ENCODE peak calls at places on chromosomes 7 and 10, in six cellular contexts. D is AG09319, U is MM.1S, A is HFF-Myc, S is activated B cell treated with CpG ODN at 0.5 μM for 24 hours, F is IMR-90. O is an unnamed sample.

GRCh38 chr7:93414574-93414973 is 159.9 kb downstream of the CALCR start:
- DNase-seq in U (peak; percentile 32), F (no peak), A (no peak), D (no peak), S (no peak), O (no peak)

GRCh38 chr10:129341131-129341530 is 125.9 kb upstream of the MGMT start:
- DNase-seq in F (no peak), D (no peak), U (no peak), S (no peak), A (no peak), O (no peak)

GRCh38 chr10:58892039-58892665 is 284.3 kb upstream of the PHYHIPL start:
- DNase-seq in S (no peak), U (no peak), D (no peak), A (no peak), F (no peak), O (peak; percentile 28)

GRCh38 chr7:44291066-44291732 is 34.2 kb downstream of the CAMK2B start:
- DNase-seq in D (no peak), A (no peak), F (peak; percentile 94), S (peak; percentile 6), U (no peak), O (no peak)

GRCh38 chr10:128092454-128092853 is 33.8 kb downstream of the MKI67 start:
- DNase-seq in S (no peak), D (no peak), F (peak; percentile 30), U (no peak), A (no peak), O (no peak)

GRCh38 chr10:115830260-115830970 is 442.6 kb downstream of the GFRA1 start:
- DNase-seq in A (no peak), S (no peak), D (no peak), F (peak; percentile 88), U (peak; percentile 32), O (peak; percentile 44)

GRCh38 chr10:90587081-90587491 is 270.8 kb downstream of the HTR7 start:
- DNase-seq in A (peak; percentile 16), U (no peak), S (no peak), F (peak; percentile 68), D (no peak), O (peak; percentile 81)

GRCh38 chr10:110501142-110501937 is 3.6 kb downstream of the DUSP5 start:
- DNase-seq in A (peak; percentile 89), U (peak; percentile 77), S (no peak), D (peak; percentile 71), F (peak; percentile 95), O (peak; percentile 94)

GRCh38 chr10:32005050-32005449 is 51.2 kb downstream of the KIF5B start:
- DNase-seq in U (peak; percentile 59), A (peak; percentile 31), F (peak; percentile 53), S (no peak), D (no peak), O (peak; percentile 39)

GRCh38 chr7:77702451-77703219 is 6.4 kb downstream of the RSBN1L start:
- DNase-seq in S (no peak), F (no peak), A (no peak), D (no peak), U (no peak), O (no peak)

GRCh38 chr7:22688034-22688433 is 39.0 kb upstream of the IL6 start:
- DNase-seq in A (no peak), U (no peak), F (no peak), S (no peak), D (no peak), O (no peak)

GRCh38 chr10:1932617-1933016 is 195.3 kb upstream of the ADARB2 start:
- DNase-seq in S (no peak), D (no peak), F (no peak), U (no peak), A (no peak), O (no peak)

GRCh38 chr10:6163364-6164270 is 39.1 kb upstream of the PFKFB3 start:
- DNase-seq in S (peak; percentile 90), U (peak; percentile 94), D (no peak), F (peak; percentile 84), A (peak; percentile 52), O (peak; percentile 93)

GRCh38 chr10:115355162-115355760 is 262.1 kb downstream of the ATRNL1 start:
- DNase-seq in D (peak; percentile 5), F (peak; percentile 63), U (peak; percentile 74), A (peak; percentile 29), S (no peak), O (peak; percentile 36)

GRCh38 chr10:47058961-47059391 is 147.7 kb downstream of the PTPN20 start:
- DNase-seq in A (peak; percentile 6), D (no peak), U (no peak), S (no peak), F (peak; percentile 46), O (peak; percentile 75)

GRCh38 chr7:47227762-47228177 is 354.1 kb downstream of the TNS3 start:
- DNase-seq in F (peak; percentile 79), U (no peak), D (no peak), A (peak; percentile 56), S (peak; percentile 24), O (peak; percentile 44)

GRCh38 chr7:45985902-45986301 is 64.8 kb upstream of the IGFBP3 start:
- DNase-seq in U (no peak), S (no peak), D (no peak), F (peak; percentile 80), A (peak; percentile 31), O (peak; percentile 72)

GRCh38 chr7:7920481-7920880 is 48.1 kb upstream of the GLCCI1 start:
- DNase-seq in A (no peak), S (no peak), U (peak; percentile 97), F (no peak), D (no peak), O (no peak)

GRCh38 chr7:32892521-32893224 is 1.1 kb upstream of the KBTBD2 start:
- DNase-seq in U (peak; percentile 55), D (no peak), S (peak; percentile 45), F (peak; percentile 67), A (no peak), O (peak; percentile 57)

GRCh38 chr10:88095291-88095721 is 231.9 kb downstream of the PTEN start:
- DNase-seq in S (no peak), D (no peak), F (peak; percentile 89), U (no peak), A (no peak), O (peak; percentile 80)

GRCh38 chr7:1368682-1369571 is 90.3 kb downstream of the MICALL2 start:
- DNase-seq in F (no peak), A (no peak), S (no peak), D (no peak), U (no peak), O (peak; percentile 21)

GRCh38 chr10:9301148-9301547 is 1246.7 kb downstream of the GATA3 start:
- DNase-seq in U (no peak), F (no peak), D (no peak), S (no peak), A (no peak), O (peak; percentile 48)

GRCh38 chr10:7826971-7827370 is 8.7 kb downstream of the TAF3 start:
- DNase-seq in S (no peak), F (peak; percentile 74), U (no peak), D (no peak), A (peak; percentile 9), O (no peak)

GRCh38 chr10:101561068-101561915 is 26.8 kb downstream of the POLL start:
- DNase-seq in D (no peak), A (no peak), F (no peak), S (no peak), U (no peak), O (no peak)

DNA sequence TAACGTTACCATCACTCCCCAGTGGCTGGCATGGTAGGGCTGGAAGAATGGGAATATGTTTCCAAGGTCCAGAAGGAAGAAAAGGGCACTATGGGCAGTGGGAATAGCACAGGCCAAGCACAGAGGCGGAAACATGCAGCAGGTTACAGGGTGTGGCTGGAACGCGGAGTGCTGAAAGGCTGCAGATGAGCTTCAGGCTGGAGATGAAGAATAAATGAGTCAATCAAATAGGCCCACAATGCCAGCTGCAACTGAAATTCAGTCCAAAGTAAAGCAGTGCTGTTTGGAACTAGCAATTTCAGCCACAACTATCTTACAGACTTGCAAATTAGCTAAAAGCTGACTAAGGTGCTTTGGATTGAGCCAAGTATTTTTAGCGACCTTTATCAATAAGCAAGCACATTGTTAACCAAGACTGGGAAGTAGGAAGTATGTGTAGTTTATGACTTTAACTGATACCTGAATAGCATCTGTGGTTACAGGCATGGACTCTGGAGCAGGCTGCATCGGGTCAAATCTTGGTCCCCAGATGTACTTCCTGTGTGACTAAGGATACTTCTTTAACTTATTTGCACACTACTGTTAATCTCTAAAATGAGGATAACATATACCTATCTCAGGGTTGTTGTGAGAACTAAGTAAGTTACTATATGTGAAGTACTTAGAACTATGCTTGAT is 77.5 kb upstream of the CTTNBP2 start:
- DNase-seq in D (no peak), F (no peak), S (no peak), A (no peak), U (peak; percentile 33), O (no peak)
- TF ChIP-seq CTCF in D (no peak), F (no peak), S (no peak), A (no peak), U (no peak), O (no peak)

GRCh38 chr10:66591865-66592264 is 334.0 kb upstream of the LRRTM3 start:
- DNase-seq in A (no peak), F (peak; percentile 41), U (no peak), D (no peak), S (no peak), O (peak; percentile 3)
- TF ChIP-seq CTCF in A (no peak), F (no peak), U (no peak), D (no peak), S (no peak), O (no peak)

GRCh38 chr10:71212249-71213126 is at the start of gene UNC5B:
- DNase-seq in A (peak; percentile 42), S (peak; percentile 51), U (peak; percentile 76), D (peak; percentile 72), F (peak; percentile 85), O (peak; percentile 93)

GRCh38 chr10:71214641-71215160 is 2.3 kb downstream of the UNC5B start:
- DNase-seq in U (no peak), D (no peak), A (no peak), S (no peak), F (no peak), O (no peak)

GRCh38 chr10:71211759-71212248 is 566 bp upstream of the UNC5B start:
- DNase-seq in A (no peak), F (no peak), D (no peak), S (no peak), U (no peak), O (peak; percentile 12)

GRCh38 chr10:71213127-71213616 is 802 bp downstream of the UNC5B start:
- DNase-seq in S (no peak), F (peak; percentile 84), A (no peak), D (no peak), U (peak; percentile 71), O (peak; percentile 85)

DNA sequence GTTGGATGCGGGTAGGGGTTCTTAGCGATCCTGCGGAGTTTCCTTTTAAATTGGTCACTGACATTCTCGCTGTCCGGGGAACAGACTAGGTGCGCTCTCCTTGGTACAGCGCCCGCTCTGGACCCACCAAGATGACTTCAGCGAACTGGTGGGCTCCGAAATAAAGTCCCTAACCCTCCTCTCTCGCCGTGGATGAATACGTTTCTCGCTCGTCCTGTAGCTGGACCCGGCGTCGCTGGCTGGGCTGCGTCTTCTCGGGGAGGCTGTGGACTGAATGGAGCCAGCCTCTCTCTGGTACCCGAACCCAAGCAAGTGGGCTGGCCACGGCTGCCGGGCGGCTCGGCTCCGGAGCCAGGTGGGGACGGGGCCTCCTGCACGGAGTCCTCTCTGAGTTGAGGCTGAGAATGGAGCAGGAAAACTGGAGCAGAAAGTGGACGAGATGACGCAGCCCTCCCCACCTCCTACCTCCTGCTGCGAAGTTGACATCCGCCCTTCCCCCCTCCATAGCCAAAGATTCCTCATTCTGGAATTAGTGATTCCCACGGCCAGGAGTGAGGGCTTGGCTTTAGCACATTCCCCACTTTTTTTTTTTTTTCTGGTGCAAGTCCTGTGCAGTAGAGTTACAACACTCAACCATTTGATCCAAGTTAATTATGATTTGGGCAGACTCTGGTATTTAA is 1.5 kb downstream of the UNC5B start:
- DNase-seq in D (no peak), F (peak; percentile 80), S (no peak), U (no peak), A (no peak), O (peak; percentile 81)
- TF ChIP-seq CTCF in D (no peak), F (no peak), S (no peak), U (no peak), A (no peak), O (no peak)

GRCh38 chr7:2719007-2719406 is 31.0 kb downstream of the AMZ1 start:
- DNase-seq in U (no peak), S (peak; percentile 64), A (no peak), F (no peak), D (no peak), O (no peak)
- TF ChIP-seq CTCF in U (peak; percentile 20), S (peak; percentile 77), A (peak; percentile 54), F (peak; percentile 29), D (peak; percentile 21), O (peak; percentile 23)

O was measured in foreskin fibroblast.